ENCODE peak calls at places on chromosomes 11 and 22, in seven cellular contexts. H is Peyer's patch, E is DMS153, W is BE2C, O is NCI-H146, Z is GOT3, U is stomach. R is an unnamed sample.

GRCh38 chr22:49004484-49005399 is 822.9 kb downstream of the BRD1 start:
- DNase-seq in H (no peak), E (no peak), W (no peak), O (no peak), Z (no peak), U (peak; percentile 16), R (no peak)

GRCh38 chr22:21074092-21074715 is 28.5 kb downstream of the LRRC74B start:
- DNase-seq in H (no peak), E (no peak), W (no peak), O (no peak), Z (no peak), U (no peak), R (no peak)

GRCh38 chr11:5694642-5695041 is 5.1 kb downstream of the TRIM22 start:
- DNase-seq in H (no peak), E (no peak), W (no peak), O (no peak), Z (no peak), U (no peak), R (no peak)

GRCh38 chr22:47628477-47629272 is 866.2 kb downstream of the TBC1D22A start:
- DNase-seq in H (no peak), E (no peak), W (no peak), O (no peak), Z (no peak), U (peak; percentile 13), R (no peak)

GRCh38 chr22:42799462-42800405 is 57.3 kb downstream of the ARFGAP3 start:
- DNase-seq in H (no peak), E (peak; percentile 22), W (no peak), O (no peak), Z (no peak), U (no peak), R (no peak)

GRCh38 chr11:70478194-70478890 is 80.0 kb downstream of the CTTN start:
- DNase-seq in H (no peak), E (no peak), W (no peak), O (no peak), Z (no peak), U (no peak), R (no peak)

GRCh38 chr22:38443675-38444521 is 11.1 kb downstream of the KCNJ4 start:
- DNase-seq in H (no peak), E (no peak), W (no peak), O (no peak), Z (no peak), U (no peak), R (no peak)

GRCh38 chr11:112392860-112393259 is 132.2 kb upstream of the PLET1 start:
- DNase-seq in H (no peak), E (peak; percentile 33), W (no peak), O (peak; percentile 97), Z (no peak), U (no peak), R (peak; percentile 90)

GRCh38 chr11:124586247-124586860 is 16.6 kb downstream of the OR8A1 start:
- DNase-seq in H (no peak), E (peak; percentile 22), W (peak; percentile 64), O (peak; percentile 30), Z (no peak), U (peak; percentile 55), R (peak; percentile 36)

GRCh38 chr11:64353101-64353738 is 5.7 kb upstream of the RPS6KA4 start:
- DNase-seq in H (no peak), E (no peak), W (peak; percentile 9), O (peak; percentile 93), Z (no peak), U (no peak), R (peak; percentile 94)

GRCh38 chr11:2185324-2186085 is 13.9 kb upstream of the TH start:
- DNase-seq in H (no peak), E (no peak), W (peak; percentile 73), O (no peak), Z (no peak), U (no peak), R (peak; percentile 75)

GRCh38 chr22:40310081-40310770 is 36.1 kb upstream of the ADSL start:
- DNase-seq in H (no peak), E (no peak), W (no peak), O (no peak), Z (no peak), U (no peak), R (no peak)

GRCh38 chr11:75190652-75191329 is 39.9 kb downstream of the SLCO2B1 start:
- DNase-seq in H (no peak), E (no peak), W (no peak), O (no peak), Z (no peak), U (no peak), R (no peak)

GRCh38 chr22:35587896-35588295 is 29.2 kb downstream of the MB start:
- DNase-seq in H (no peak), E (no peak), W (no peak), O (no peak), Z (no peak), U (no peak), R (no peak)

GRCh38 chr11:1054143-1055108 is 17.9 kb upstream of the MUC6 start:
- DNase-seq in H (no peak), E (no peak), W (peak; percentile 1), O (peak; percentile 44), Z (no peak), U (peak; percentile 66), R (peak; percentile 69)

GRCh38 chr11:69298778-69299461 is 5.0 kb downstream of the MYEOV start:
- DNase-seq in H (no peak), E (no peak), W (no peak), O (no peak), Z (no peak), U (no peak), R (no peak)

GRCh38 chr11:72085836-72086475 is 5.3 kb downstream of the LRRC51 start:
- DNase-seq in H (no peak), E (no peak), W (no peak), O (peak; percentile 53), Z (no peak), U (no peak), R (peak; percentile 27)

GRCh38 chr22:38832005-38832978 is 11.5 kb downstream of the NPTXR start:
- DNase-seq in H (no peak), E (no peak), W (no peak), O (no peak), Z (no peak), U (no peak), R (no peak)

GRCh38 chr11:28401446-28401845 is 293.3 kb downstream of the METTL15 start:
- DNase-seq in H (no peak), E (no peak), W (no peak), O (no peak), Z (no peak), U (no peak), R (no peak)

GRCh38 chr11:13834463-13834862 is 128.1 kb upstream of the SPON1 start:
- DNase-seq in H (no peak), E (no peak), W (peak; percentile 21), O (no peak), Z (no peak), U (no peak), R (no peak)

GRCh38 chr22:41256254-41256897 is 15.6 kb upstream of the CHADL start:
- DNase-seq in H (no peak), E (no peak), W (no peak), O (no peak), Z (no peak), U (no peak), R (no peak)

GRCh38 chr11:78742430-78742829 is 167.8 kb upstream of the NARS2 start:
- DNase-seq in H (no peak), E (peak; percentile 91), W (peak; percentile 57), O (no peak), Z (no peak), U (peak; percentile 92), R (peak; percentile 39)

GRCh38 chr11:115653926-115654325 is 149.7 kb upstream of the CADM1 start:
- DNase-seq in H (no peak), E (no peak), W (no peak), O (no peak), Z (no peak), U (no peak), R (no peak)

GRCh38 chr22:30695351-30695762 is 683 bp downstream of the OSBP2 start:
- DNase-seq in H (no peak), E (no peak), W (no peak), O (no peak), Z (no peak), U (no peak), R (no peak)